ENCODE peak calls at places on chromosomes 4 and X, in nine cellular contexts. R is AG04450; M is EL; C is heart left ventricle; I is bronchial epithelial cell; P is CD8-positive, alpha-beta T cell; L is activated CD8-positive, alpha-beta memory T cell treated with anti-CD3 and anti-CD28 coated beads, Interleukin-2, amount 50 U/mL, for 4 hours; F is ecto neural progenitor cell; U is cerebellum. N is an unnamed sample.

GRCh38 chr4:70704333-70705145 is 16.2 kb downstream of the UTP3 start:
- DNase-seq in R (no peak), M (peak), C (peak), I (no peak), P (peak), L (peak), F (peak), U (peak), N (peak)

GRCh38 chr4:156476359-156476758 is 495.2 kb downstream of the PDGFC start:
- DNase-seq in R (peak), M (peak), C (no peak), I (peak), P (no peak), L (no peak), F (no peak), U (no peak), N (no peak)

GRCh38 chrX:71118985-71119535 is 664 bp downstream of the MED12 start:
- DNase-seq in R (no peak), M (no peak), C (no peak), I (no peak), P (no peak), L (no peak), F (no peak), U (no peak), N (no peak)

GRCh38 chrX:12702509-12703091 is 88.6 kb upstream of the PRPS2 start:
- DNase-seq in R (no peak), M (peak), C (no peak), I (peak), P (no peak), L (no peak), F (no peak), U (no peak), N (no peak)

GRCh38 chrX:16671005-16671404 is 21.0 kb downstream of the S100G start:
- DNase-seq in R (no peak), M (peak), C (no peak), I (peak), P (peak), L (peak), F (no peak), U (peak), N (peak)

GRCh38 chr4:8439914-8440490 is 521 bp downstream of the ACOX3 start:
- DNase-seq in R (no peak), M (no peak), C (no peak), I (no peak), P (no peak), L (no peak), F (no peak), U (no peak), N (no peak)

GRCh38 chr4:22897520-22898108 is 204.9 kb downstream of the GBA3 start:
- DNase-seq in R (no peak), M (peak), C (no peak), I (peak), P (no peak), L (no peak), F (peak), U (peak), N (no peak)

GRCh38 chrX:129798888-129799287 is 19.1 kb downstream of the SASH3 start:
- DNase-seq in R (no peak), M (no peak), C (no peak), I (peak), P (no peak), L (no peak), F (no peak), U (no peak), N (no peak)

GRCh38 chr4:177051473-177052060 is 258.1 kb upstream of the NEIL3 start:
- DNase-seq in R (no peak), M (peak), C (no peak), I (peak), P (no peak), L (no peak), F (no peak), U (no peak), N (no peak)

GRCh38 chr4:1490011-1490905 is 84.0 kb upstream of the NKX1-1 start:
- DNase-seq in R (no peak), M (no peak), C (no peak), I (no peak), P (no peak), L (no peak), F (no peak), U (no peak), N (no peak)

GRCh38 chrX:108275732-108276131 is 162.5 kb downstream of the COL4A6 start:
- DNase-seq in R (no peak), M (no peak), C (no peak), I (no peak), P (no peak), L (no peak), F (no peak), U (no peak), N (no peak)

N was measured in naive thymus-derived CD4-positive, alpha-beta T cell.